ENCODE peak calls at places on chromosomes 3 and 15, in six cellular contexts. C, I, F, W, X and A are unnamed samples.

GRCh38 chr3:194396897-194397756 is 1.9 kb downstream of the GP5 start:
- DNase-seq in C (no peak), I (peak), F (no peak), W (no peak), X (no peak), A (no peak)

GRCh38 chr3:158108596-158108995 is 1.3 kb upstream of the RSRC1 start:
- DNase-seq in C (no peak), I (no peak), F (no peak), W (no peak), X (no peak), A (no peak)

GRCh38 chr3:104367000-104367399 is 999.7 kb upstream of the ALCAM start:
- DNase-seq in C (peak), I (no peak), F (no peak), W (no peak), X (no peak), A (no peak)

GRCh38 chr3:19543212-19543841 is 390.7 kb downstream of the EFHB start:
- DNase-seq in C (no peak), I (no peak), F (no peak), W (no peak), X (no peak), A (peak)

GRCh38 chr3:119294402-119294888 is 262 bp downstream of the ARHGAP31 start:
- DNase-seq in C (peak), I (no peak), F (no peak), W (no peak), X (peak), A (peak)

GRCh38 chr3:75192065-75192658 is 472.0 kb upstream of the FRG2C start:
- DNase-seq in C (peak), I (peak), F (peak), W (peak), X (no peak), A (no peak)

GRCh38 chr15:90360746-90361145 is 8.7 kb downstream of the ZNF774 start:
- DNase-seq in C (no peak), I (no peak), F (no peak), W (no peak), X (no peak), A (no peak)

GRCh38 chr3:45950686-45951600 is 7.7 kb downstream of the CXCR6 start:
- DNase-seq in C (no peak), I (no peak), F (no peak), W (no peak), X (no peak), A (no peak)

GRCh38 chr3:18988619-18989229 is 159.6 kb upstream of the KCNH8 start:
- DNase-seq in C (peak), I (peak), F (peak), W (no peak), X (no peak), A (no peak)

GRCh38 chr3:186298876-186299275 is 63.2 kb downstream of the DGKG start:
- DNase-seq in C (no peak), I (no peak), F (no peak), W (peak), X (no peak), A (no peak)

GRCh38 chr3:149941186-149941585 is 29.5 kb downstream of the PFN2 start:
- DNase-seq in C (no peak), I (no peak), F (no peak), W (no peak), X (no peak), A (no peak)

GRCh38 chr3:16239776-16240175 is 25.0 kb downstream of the DPH3 start:
- DNase-seq in C (no peak), I (no peak), F (peak), W (no peak), X (no peak), A (no peak)

GRCh38 chr15:70584838-70585706 is 178.3 kb downstream of the UACA start:
- DNase-seq in C (peak), I (peak), F (no peak), W (peak), X (peak), A (no peak)

GRCh38 chr3:133988631-133989161 is 41.0 kb downstream of the SLCO2A1 start:
- DNase-seq in C (no peak), I (no peak), F (no peak), W (no peak), X (no peak), A (no peak)

GRCh38 chr3:30655187-30655812 is 48.9 kb downstream of the TGFBR2 start:
- DNase-seq in C (peak), I (peak), F (no peak), W (peak), X (no peak), A (no peak)

GRCh38 chr3:5198986-5199731 is 11.7 kb downstream of the EDEM1 start:
- DNase-seq in C (no peak), I (no peak), F (no peak), W (no peak), X (no peak), A (no peak)

GRCh38 chr15:93213281-93213680 is 124.3 kb upstream of the RGMA start:
- DNase-seq in C (no peak), I (no peak), F (no peak), W (no peak), X (no peak), A (no peak)

GRCh38 chr3:181629701-181630100 is 82.0 kb upstream of the SOX2 start:
- DNase-seq in C (peak), I (no peak), F (no peak), W (no peak), X (no peak), A (no peak)

GRCh38 chr15:89305395-89305794 is 29.2 kb downstream of the POLG start:
- DNase-seq in C (no peak), I (no peak), F (no peak), W (no peak), X (no peak), A (no peak)

GRCh38 chr15:22952826-22953579 is 27.2 kb downstream of the CYFIP1 start:
- DNase-seq in C (no peak), I (no peak), F (no peak), W (no peak), X (no peak), A (no peak)

GRCh38 chr3:186844908-186845307 is 2.4 kb downstream of the ADIPOQ start:
- DNase-seq in C (no peak), I (no peak), F (no peak), W (no peak), X (no peak), A (no peak)

GRCh38 chr15:64855206-64856000 is 13.7 kb downstream of the PLEKHO2 start:
- DNase-seq in C (no peak), I (no peak), F (no peak), W (no peak), X (no peak), A (no peak)

GRCh38 chr15:42404461-42405235 is 45.3 kb downstream of the CAPN3 start:
- DNase-seq in C (no peak), I (no peak), F (no peak), W (no peak), X (no peak), A (no peak)

GRCh38 chr3:108970561-108970960 is 16.9 kb upstream of the GUCA1C start:
- DNase-seq in C (no peak), I (peak), F (no peak), W (no peak), X (no peak), A (no peak)

GRCh38 chr3:182464513-182465145 is 328.7 kb upstream of the ATP11B start:
- DNase-seq in C (no peak), I (no peak), F (no peak), W (no peak), X (no peak), A (no peak)

GRCh38 chr3:80232760-80233159 is 465.0 kb upstream of the ROBO1 start:
- DNase-seq in C (no peak), I (peak), F (peak), W (peak), X (no peak), A (peak)

GRCh38 chr3:49718419-49719213 is 868 bp downstream of the AMIGO3 start:
- DNase-seq in C (peak), I (peak), F (no peak), W (no peak), X (no peak), A (no peak)

GRCh38 chr15:68175527-68175926 is 29.6 kb downstream of the CALML4 start:
- DNase-seq in C (no peak), I (no peak), F (no peak), W (no peak), X (no peak), A (no peak)

GRCh38 chr15:67405208-67406191 is 115.4 kb upstream of the C15orf61 start:
- DNase-seq in C (no peak), I (peak), F (peak), W (peak), X (no peak), A (peak)

GRCh38 chr3:175495331-175495730 is 636.2 kb downstream of the NAALADL2 start:
- DNase-seq in C (no peak), I (no peak), F (no peak), W (peak), X (no peak), A (no peak)

GRCh38 chr3:107367353-107367752 is 9.9 kb upstream of the CCDC54 start:
- DNase-seq in C (peak), I (peak), F (peak), W (peak), X (peak), A (peak)

GRCh38 chr15:29522373-29523276 is 253.0 kb upstream of the NSMCE3 start:
- DNase-seq in C (no peak), I (no peak), F (no peak), W (peak), X (no peak), A (no peak)

GRCh38 chr3:150248116-150248864 is 159.8 kb upstream of the TSC22D2 start:
- DNase-seq in C (no peak), I (peak), F (peak), W (peak), X (no peak), A (peak)

GRCh38 chr15:47708116-47708515 is 9.2 kb upstream of the SEMA6D start:
- DNase-seq in C (no peak), I (no peak), F (no peak), W (no peak), X (no peak), A (no peak)

GRCh38 chr3:182693723-182694122 is 99.6 kb upstream of the ATP11B start:
- DNase-seq in C (no peak), I (no peak), F (no peak), W (no peak), X (no peak), A (no peak)

GRCh38 chr3:171320721-171321120 is 139.5 kb downstream of the TNIK start:
- DNase-seq in C (no peak), I (no peak), F (no peak), W (no peak), X (no peak), A (no peak)

GRCh38 chr3:7709383-7710082 is 792.1 kb upstream of the LMCD1 start:
- DNase-seq in C (no peak), I (peak), F (no peak), W (no peak), X (no peak), A (no peak)

GRCh38 chr3:187773233-187773962 is 28.1 kb upstream of the BCL6 start:
- DNase-seq in C (no peak), I (no peak), F (no peak), W (no peak), X (no peak), A (no peak)

GRCh38 chr3:95901948-95902347 is 912.4 kb upstream of the EPHA6 start:
- DNase-seq in C (no peak), I (no peak), F (no peak), W (no peak), X (no peak), A (no peak)